ENCODE peak calls at places on chromosomes 13 and 19, in ten cellular contexts. I is stimulated activated CD8-positive, alpha-beta memory T cell treated with anti-CD3 and anti-CD28 coated beads, Interleukin-4, amount 100 ng/mL, for 24 hours; T is H7; W is HEK293T; J is GF-D8; L is hypothalamus; K is activated naive CD8-positive, alpha-beta T cell treated with anti-CD3 and anti-CD28 coated beads for 36 hours; N is thyroid gland; D is H9; M is ascending aorta. B is an unnamed sample.

GRCh38 chr19:10471909-10472308 is 31.2 kb downstream of the KEAP1 start:
- DNase-seq in D (no peak), T (no peak), N (no peak), W (peak; percentile 47), L (no peak), M (no peak), I (no peak), J (peak; percentile 36), K (no peak), B (no peak)

GRCh38 chr19:49438261-49438660 is 3.1 kb downstream of the SLC17A7 start:
- DNase-seq in D (no peak), K (no peak), I (no peak), J (no peak), N (no peak), W (no peak), M (no peak), T (no peak), L (no peak), B (no peak)

GRCh38 chr19:38452430-38453366 is 19.2 kb downstream of the RYR1 start:
- DNase-seq in K (peak; percentile 9), I (no peak), T (peak; percentile 100), J (no peak), N (no peak), W (peak; percentile 96), L (no peak), M (no peak), D (peak; percentile 99), B (peak; percentile 49)

GRCh38 chr13:81133066-81133465 is 792.1 kb upstream of the SPRY2 start:
- DNase-seq in D (no peak), W (no peak), T (no peak), I (no peak), J (no peak), N (no peak), M (no peak), K (no peak), L (no peak), B (no peak)

GRCh38 chr19:8307400-8307964 is 676 bp downstream of the CD320 start:
- DNase-seq in N (peak; percentile 31), L (no peak), M (no peak), W (no peak), K (no peak), D (no peak), T (peak; percentile 78), J (no peak), I (no peak), B (no peak)

GRCh38 chr13:99505814-99506269 is 4.6 kb downstream of the TM9SF2 start:
- DNase-seq in T (no peak), L (no peak), J (no peak), K (no peak), I (no peak), M (no peak), W (no peak), D (no peak), N (no peak), B (no peak)

GRCh38 chr19:55528030-55528801 is 8.7 kb downstream of the SBK2 start:
- DNase-seq in N (no peak), J (no peak), I (no peak), K (no peak), L (no peak), T (peak; percentile 58), M (no peak), W (no peak), D (no peak), B (no peak)

GRCh38 chr19:40513345-40513678 is 46.5 kb downstream of the SPTBN4 start:
- DNase-seq in D (no peak), I (no peak), M (no peak), T (no peak), L (no peak), J (no peak), K (no peak), N (no peak), W (no peak), B (no peak)

GRCh38 chr19:10228925-10229324 is 2.2 kb downstream of the S1PR2 start:
- DNase-seq in N (no peak), M (no peak), I (no peak), J (peak; percentile 13), D (peak; percentile 66), K (no peak), W (peak; percentile 59), T (peak; percentile 87), L (no peak), B (peak; percentile 65)

GRCh38 chr19:35268546-35269424 is at the start of gene USF2:
- DNase-seq in J (peak; percentile 9), I (peak; percentile 52), W (peak; percentile 79), N (peak; percentile 82), T (peak; percentile 95), M (no peak), L (peak; percentile 76), D (peak; percentile 65), K (peak; percentile 75), B (peak; percentile 87)

GRCh38 chr19:1833540-1833939 is 14.7 kb downstream of the REXO1 start:
- DNase-seq in W (no peak), I (no peak), L (no peak), K (no peak), N (no peak), J (no peak), T (no peak), M (no peak), D (no peak), B (no peak)

GRCh38 chr19:10454267-10454666 is 33.9 kb downstream of the PDE4A start:
- DNase-seq in W (peak; percentile 53), L (peak; percentile 51), T (peak; percentile 96), K (no peak), N (no peak), I (no peak), M (no peak), D (peak; percentile 80), J (no peak), B (peak; percentile 44)